ENCODE peak calls at places on chromosome 4, in four cellular contexts. One of them, this sample, is unnamed.

GRCh38 chr4:43275779-43276178 is 383.3 kb downstream of the GRXCR1 start:
- DNase-seq in mucosa of descending colon: no peak
- DNase-seq in brain microvascular endothelial cell: no peak
- DNase-seq in omental fat pad: no peak
- DNase-seq in this sample: no peak

GRCh38 chr4:726816-727215 is 21.2 kb downstream of the PCGF3 start:
- DNase-seq in mucosa of descending colon: no peak
- DNase-seq in brain microvascular endothelial cell: no peak
- DNase-seq in omental fat pad: no peak
- DNase-seq in this sample: no peak

GRCh38 chr4:83606898-83607297 is 71.0 kb downstream of the GPAT3 start:
- DNase-seq in mucosa of descending colon: no peak
- DNase-seq in brain microvascular endothelial cell: no peak
- DNase-seq in omental fat pad: no peak
- DNase-seq in this sample: no peak

GRCh38 chr4:126533176-126533575 is 1099.6 kb upstream of the INTU start:
- DNase-seq in mucosa of descending colon: no peak
- DNase-seq in brain microvascular endothelial cell: no peak
- DNase-seq in omental fat pad: no peak
- DNase-seq in this sample: no peak

GRCh38 chr4:100984901-100985300 is 362.4 kb downstream of the PPP3CA start:
- DNase-seq in mucosa of descending colon: no peak
- DNase-seq in brain microvascular endothelial cell: no peak
- DNase-seq in omental fat pad: no peak
- DNase-seq in this sample: no peak

GRCh38 chr4:122827899-122828601 is 1.4 kb downstream of the FGF2 start:
- DNase-seq in mucosa of descending colon: peak
- DNase-seq in brain microvascular endothelial cell: peak
- DNase-seq in omental fat pad: peak
- DNase-seq in this sample: no peak

GRCh38 chr4:6478546-6479220 is 6.3 kb upstream of the PPP2R2C start:
- DNase-seq in mucosa of descending colon: no peak
- DNase-seq in brain microvascular endothelial cell: no peak
- DNase-seq in omental fat pad: no peak
- DNase-seq in this sample: peak

GRCh38 chr4:77922158-77923094 is 59.8 kb downstream of the MRPL1 start:
- DNase-seq in mucosa of descending colon: no peak
- DNase-seq in brain microvascular endothelial cell: no peak
- DNase-seq in omental fat pad: no peak
- DNase-seq in this sample: no peak

GRCh38 chr4:161577604-161578301 is 586.0 kb downstream of the FSTL5 start:
- DNase-seq in mucosa of descending colon: no peak
- DNase-seq in brain microvascular endothelial cell: no peak
- DNase-seq in omental fat pad: no peak
- DNase-seq in this sample: no peak

GRCh38 chr4:4663028-4663427 is 121.2 kb upstream of the STX18 start:
- DNase-seq in mucosa of descending colon: no peak
- DNase-seq in brain microvascular endothelial cell: peak
- DNase-seq in omental fat pad: no peak
- DNase-seq in this sample: no peak

GRCh38 chr4:33162122-33162521 is 2442.0 kb downstream of the PCDH7 start:
- DNase-seq in mucosa of descending colon: no peak
- DNase-seq in brain microvascular endothelial cell: no peak
- DNase-seq in omental fat pad: no peak
- DNase-seq in this sample: no peak

GRCh38 chr4:147313114-147313513 is 167.8 kb upstream of the EDNRA start:
- DNase-seq in mucosa of descending colon: no peak
- DNase-seq in brain microvascular endothelial cell: no peak
- DNase-seq in omental fat pad: no peak
- DNase-seq in this sample: no peak

GRCh38 chr4:124184767-124185166 is 527.8 kb downstream of the ANKRD50 start:
- DNase-seq in mucosa of descending colon: no peak
- DNase-seq in brain microvascular endothelial cell: no peak
- DNase-seq in omental fat pad: no peak
- DNase-seq in this sample: no peak

GRCh38 chr4:13534344-13535063 is 9.8 kb downstream of the NKX3-2 start:
- DNase-seq in mucosa of descending colon: no peak
- DNase-seq in brain microvascular endothelial cell: no peak
- DNase-seq in omental fat pad: no peak
- DNase-seq in this sample: peak

GRCh38 chr4:127203561-127204260 is 429.0 kb upstream of the INTU start:
- DNase-seq in mucosa of descending colon: no peak
- DNase-seq in brain microvascular endothelial cell: peak
- DNase-seq in omental fat pad: no peak
- DNase-seq in this sample: no peak

GRCh38 chr4:2041234-2042130 is 17.6 kb upstream of the NAT8L start:
- DNase-seq in mucosa of descending colon: peak
- DNase-seq in brain microvascular endothelial cell: peak
- DNase-seq in omental fat pad: peak
- DNase-seq in this sample: peak

GRCh38 chr4:23930750-23931488 is 41.1 kb upstream of the PPARGC1A start:
- DNase-seq in mucosa of descending colon: peak
- DNase-seq in brain microvascular endothelial cell: peak
- DNase-seq in omental fat pad: no peak
- DNase-seq in this sample: no peak

GRCh38 chr4:117085185-117085701 is at the start of gene TRAM1L1:
- DNase-seq in mucosa of descending colon: peak
- DNase-seq in brain microvascular endothelial cell: peak
- DNase-seq in omental fat pad: no peak
- DNase-seq in this sample: peak
- TF ChIP-seq CTCF in mucosa of descending colon: no peak
- TF ChIP-seq CTCF in brain microvascular endothelial cell: peak
- TF ChIP-seq CTCF in omental fat pad: no peak
- TF ChIP-seq CTCF in this sample: peak

GRCh38 chr4:30718021-30718888 is 1.9 kb upstream of the PCDH7 start:
- DNase-seq in mucosa of descending colon: peak
- DNase-seq in brain microvascular endothelial cell: peak
- DNase-seq in omental fat pad: no peak
- DNase-seq in this sample: peak

GRCh38 chr4:30717208-30718020 is 2.8 kb upstream of the PCDH7 start:
- DNase-seq in mucosa of descending colon: peak
- DNase-seq in brain microvascular endothelial cell: peak
- DNase-seq in omental fat pad: no peak
- DNase-seq in this sample: peak

GRCh38 chr4:30720021-30720655 is at the start of gene PCDH7:
- DNase-seq in mucosa of descending colon: peak
- DNase-seq in brain microvascular endothelial cell: peak
- DNase-seq in omental fat pad: no peak
- DNase-seq in this sample: no peak

GRCh38 chr4:30719363-30720020 is 677 bp upstream of the PCDH7 start:
- DNase-seq in mucosa of descending colon: peak
- DNase-seq in brain microvascular endothelial cell: peak
- DNase-seq in omental fat pad: no peak
- DNase-seq in this sample: peak

GRCh38 chr4:30718889-30719252 is 1.3 kb upstream of the PCDH7 start:
- DNase-seq in mucosa of descending colon: peak
- DNase-seq in brain microvascular endothelial cell: peak
- DNase-seq in omental fat pad: no peak
- DNase-seq in this sample: no peak
- TF ChIP-seq CTCF in mucosa of descending colon: no peak
- TF ChIP-seq CTCF in brain microvascular endothelial cell: peak
- TF ChIP-seq CTCF in omental fat pad: no peak
- TF ChIP-seq CTCF in this sample: peak

GRCh38 chr4:169012049-169012448 is 2.0 kb upstream of the CBR4 start:
- DNase-seq in mucosa of descending colon: no peak
- DNase-seq in brain microvascular endothelial cell: no peak
- DNase-seq in omental fat pad: no peak
- DNase-seq in this sample: no peak

GRCh38 chr4:169008478-169008877 is 1.6 kb downstream of the CBR4 start:
- DNase-seq in mucosa of descending colon: no peak
- DNase-seq in brain microvascular endothelial cell: no peak
- DNase-seq in omental fat pad: no peak
- DNase-seq in this sample: no peak

GRCh38 chr4:169013396-169013795 is 3.3 kb upstream of the CBR4 start:
- DNase-seq in mucosa of descending colon: no peak
- DNase-seq in brain microvascular endothelial cell: no peak
- DNase-seq in omental fat pad: no peak
- DNase-seq in this sample: no peak

GRCh38 chr4:169010125-169011023 is at the start of gene CBR4:
- DNase-seq in mucosa of descending colon: peak
- DNase-seq in brain microvascular endothelial cell: peak
- DNase-seq in omental fat pad: peak
- DNase-seq in this sample: peak

DNA sequence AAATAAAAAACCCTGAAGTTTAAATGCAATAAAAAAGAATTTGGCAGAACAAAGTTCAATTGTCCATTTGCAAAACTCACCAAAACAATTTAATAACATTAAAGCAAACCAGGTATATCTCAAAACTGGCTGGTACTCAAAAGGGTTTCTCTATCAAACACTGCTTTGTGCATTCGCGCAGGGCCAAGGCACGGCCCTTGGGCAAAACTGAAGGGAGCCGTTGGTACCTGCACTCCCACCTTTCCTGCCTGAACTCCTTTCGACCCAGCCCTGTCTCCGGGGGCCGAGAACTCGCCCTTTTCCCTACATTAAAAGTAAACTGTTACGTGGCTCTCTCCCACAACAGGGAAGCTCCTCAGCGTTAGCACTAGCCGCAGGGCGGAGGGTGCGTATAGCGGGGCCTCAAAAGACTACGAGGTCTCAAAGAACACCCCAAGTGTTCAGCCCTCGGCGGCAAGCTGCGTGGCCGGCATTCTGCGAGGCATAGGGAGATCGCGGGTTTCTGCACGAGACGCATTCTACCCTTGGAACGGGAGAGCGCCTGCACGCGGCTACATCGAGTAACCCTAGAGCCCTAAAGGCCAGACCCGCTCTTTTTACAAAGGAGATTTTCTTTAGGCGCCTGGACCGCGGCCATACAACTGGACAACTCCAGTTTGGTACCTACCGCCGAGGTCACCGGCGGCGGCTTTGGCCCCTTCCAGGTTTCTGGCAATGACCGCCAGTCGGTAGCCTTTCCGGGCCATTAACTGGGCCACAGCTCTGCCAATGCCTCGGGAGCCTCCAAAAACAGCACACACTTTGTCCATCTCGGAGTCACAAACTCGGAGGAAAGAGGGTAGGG is 552 bp downstream of the CBR4 start:
- DNase-seq in mucosa of descending colon: peak
- DNase-seq in brain microvascular endothelial cell: peak
- DNase-seq in omental fat pad: peak
- DNase-seq in this sample: no peak
- TF ChIP-seq CTCF in mucosa of descending colon: no peak
- TF ChIP-seq CTCF in brain microvascular endothelial cell: peak
- TF ChIP-seq CTCF in omental fat pad: no peak
- TF ChIP-seq CTCF in this sample: no peak

GRCh38 chr4:89586864-89587263 is 250.1 kb downstream of the SNCA start:
- DNase-seq in mucosa of descending colon: no peak
- DNase-seq in brain microvascular endothelial cell: no peak
- DNase-seq in omental fat pad: no peak
- DNase-seq in this sample: no peak
- TF ChIP-seq CTCF in mucosa of descending colon: no peak
- TF ChIP-seq CTCF in brain microvascular endothelial cell: no peak
- TF ChIP-seq CTCF in omental fat pad: no peak
- TF ChIP-seq CTCF in this sample: peak

GRCh38 chr4:28357985-28358384 is 1497.3 kb downstream of the STIM2 start:
- DNase-seq in mucosa of descending colon: no peak
- DNase-seq in brain microvascular endothelial cell: no peak
- DNase-seq in omental fat pad: no peak
- DNase-seq in this sample: no peak
- TF ChIP-seq CTCF in mucosa of descending colon: no peak
- TF ChIP-seq CTCF in brain microvascular endothelial cell: peak
- TF ChIP-seq CTCF in omental fat pad: no peak
- TF ChIP-seq CTCF in this sample: peak

GRCh38 chr4:16713271-16713670 is 185.2 kb downstream of the LDB2 start:
- DNase-seq in mucosa of descending colon: no peak
- DNase-seq in brain microvascular endothelial cell: no peak
- DNase-seq in omental fat pad: no peak
- DNase-seq in this sample: no peak
- TF ChIP-seq CTCF in mucosa of descending colon: no peak
- TF ChIP-seq CTCF in brain microvascular endothelial cell: no peak
- TF ChIP-seq CTCF in omental fat pad: no peak
- TF ChIP-seq CTCF in this sample: no peak

This sample was measured in osteocyte.